ENCODE peak calls at places on chromosome 10, in nine cellular contexts. B is NB4, H is adrenal gland, C is tibial nerve, L is ovary, D is H1, M is uterus, I is heart left ventricle, K is spleen. X is an unnamed sample.

GRCh38 chr10:87973635-87974034 is 110.2 kb downstream of the PTEN start:
- DNase-seq in B (no peak), H (no peak), C (no peak), L (no peak), D (peak; percentile 9), M (no peak), I (no peak), K (no peak), X (no peak)

GRCh38 chr10:128629111-128630096 is 503.2 kb upstream of the MKI67 start:
- DNase-seq in B (no peak), H (no peak), C (no peak), L (no peak), D (no peak), M (no peak), I (peak; percentile 46), K (no peak), X (no peak)

GRCh38 chr10:44752451-44753441 is 158.4 kb upstream of the TMEM72 start:
- DNase-seq in B (no peak), H (no peak), C (no peak), L (no peak), D (no peak), M (peak; percentile 32), I (no peak), K (no peak), X (no peak)

GRCh38 chr10:123103944-123104343 is 31.8 kb upstream of the HMX3 start:
- DNase-seq in B (no peak), H (no peak), C (no peak), L (no peak), D (no peak), M (no peak), I (no peak), K (no peak), X (no peak)

GRCh38 chr10:127117125-127117524 is 79.3 kb downstream of the INSYN2A start:
- DNase-seq in B (peak; percentile 57), H (peak; percentile 68), C (no peak), L (peak; percentile 42), D (peak; percentile 13), M (no peak), I (peak; percentile 55), K (no peak), X (no peak)

GRCh38 chr10:46171661-46172060 is 115.1 kb upstream of the ANTXRL start:
- DNase-seq in B (no peak), H (no peak), C (no peak), L (no peak), D (no peak), M (no peak), I (no peak), K (no peak), X (no peak)

GRCh38 chr10:93461807-93462178 is 20.3 kb downstream of the MYOF start:
- DNase-seq in B (peak; percentile 63), H (no peak), C (no peak), L (no peak), D (no peak), M (peak; percentile 29), I (no peak), K (no peak), X (no peak)

GRCh38 chr10:130635528-130635927 is 499.3 kb downstream of the GLRX3 start:
- DNase-seq in B (no peak), H (no peak), C (no peak), L (no peak), D (no peak), M (no peak), I (no peak), K (no peak), X (no peak)

GRCh38 chr10:994836-995558 is 6.8 kb downstream of the GTPBP4 start:
- DNase-seq in B (no peak), H (peak; percentile 45), C (no peak), L (no peak), D (no peak), M (no peak), I (no peak), K (no peak), X (no peak)

GRCh38 chr10:996031-996430 is 7.8 kb downstream of the GTPBP4 start:
- DNase-seq in B (no peak), H (peak; percentile 29), C (no peak), L (no peak), D (no peak), M (no peak), I (no peak), K (no peak), X (no peak)

GRCh38 chr10:992523-993340 is 4.5 kb downstream of the GTPBP4 start:
- DNase-seq in B (no peak), H (peak; percentile 58), C (no peak), L (no peak), D (no peak), M (no peak), I (no peak), K (no peak), X (no peak)

GRCh38 chr10:997266-998022 is 9.2 kb downstream of the GTPBP4 start:
- DNase-seq in B (no peak), H (peak; percentile 72), C (no peak), L (no peak), D (no peak), M (no peak), I (no peak), K (no peak), X (no peak)

GRCh38 chr10:995559-995926 is 7.3 kb downstream of the GTPBP4 start:
- DNase-seq in B (no peak), H (peak; percentile 38), C (no peak), L (no peak), D (no peak), M (no peak), I (no peak), K (no peak), X (no peak)
- TF ChIP-seq POLR2A in B (no peak), H (no peak), C (no peak), L (no peak), D (no peak), M (no peak), I (no peak), K (no peak), X (no peak)

GRCh38 chr10:80498833-80499671 is 38.6 kb upstream of the SH2D4B start:
- DNase-seq in B (peak; percentile 99), H (peak; percentile 99), C (peak; percentile 93), L (peak; percentile 96), D (no peak), M (peak; percentile 98), I (peak; percentile 97), K (peak; percentile 93), X (peak; percentile 97)

GRCh38 chr10:80493482-80494021 is 39.4 kb downstream of the TSPAN14 start:
- DNase-seq in B (peak; percentile 92), H (peak; percentile 35), C (no peak), L (no peak), D (no peak), M (no peak), I (no peak), K (no peak), X (no peak)

GRCh38 chr10:80498039-80498832 is 39.5 kb upstream of the SH2D4B start:
- DNase-seq in B (peak; percentile 46), H (peak; percentile 41), C (no peak), L (no peak), D (no peak), M (no peak), I (no peak), K (no peak), X (no peak)

GRCh38 chr10:80497187-80498038 is 40.3 kb upstream of the SH2D4B start:
- DNase-seq in B (peak; percentile 80), H (peak; percentile 70), C (no peak), L (peak; percentile 54), D (no peak), M (peak; percentile 69), I (peak; percentile 82), K (peak; percentile 88), X (peak; percentile 67)

DNA sequence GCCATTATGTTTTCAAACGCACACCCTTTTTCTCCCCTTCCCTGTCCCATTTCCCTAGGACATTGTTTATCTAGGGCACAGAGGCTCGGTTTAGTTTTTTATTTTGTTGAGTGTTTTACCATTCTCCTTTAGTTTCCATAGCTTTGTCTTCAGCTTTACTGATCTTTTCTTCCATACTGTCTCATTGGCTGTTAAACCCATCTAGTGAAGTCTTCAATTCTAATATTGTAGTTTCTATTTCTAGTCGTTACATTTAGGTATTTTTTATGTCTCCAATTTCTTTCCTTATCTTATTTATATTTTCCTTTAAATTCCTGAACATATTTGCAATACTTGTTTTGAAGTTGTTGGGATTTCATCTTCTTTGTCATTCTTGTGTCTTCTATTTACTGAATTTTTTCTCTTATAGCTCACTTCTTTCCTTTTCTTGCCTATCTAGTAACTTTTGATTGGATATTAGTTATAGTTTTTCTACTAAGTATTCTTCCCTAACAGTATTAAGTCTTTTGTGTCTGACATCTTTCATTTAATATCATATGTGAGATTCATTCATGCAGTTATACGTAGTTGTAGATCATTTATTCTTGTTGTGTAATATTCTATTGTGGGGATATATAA is 41.0 kb upstream of the SH2D4B start:
- DNase-seq in B (no peak), H (no peak), C (no peak), L (no peak), D (no peak), M (no peak), I (no peak), K (no peak), X (no peak)
- H3K4me3 ChIP-seq in B (no peak overlapping the region), H (no peak overlapping the region), C (no peak overlapping the region), L (no peak overlapping the region), D (no peak overlapping the region), M (no peak overlapping the region), I (no peak overlapping the region), K (no peak overlapping the region), X (no peak overlapping the region)

DNA sequence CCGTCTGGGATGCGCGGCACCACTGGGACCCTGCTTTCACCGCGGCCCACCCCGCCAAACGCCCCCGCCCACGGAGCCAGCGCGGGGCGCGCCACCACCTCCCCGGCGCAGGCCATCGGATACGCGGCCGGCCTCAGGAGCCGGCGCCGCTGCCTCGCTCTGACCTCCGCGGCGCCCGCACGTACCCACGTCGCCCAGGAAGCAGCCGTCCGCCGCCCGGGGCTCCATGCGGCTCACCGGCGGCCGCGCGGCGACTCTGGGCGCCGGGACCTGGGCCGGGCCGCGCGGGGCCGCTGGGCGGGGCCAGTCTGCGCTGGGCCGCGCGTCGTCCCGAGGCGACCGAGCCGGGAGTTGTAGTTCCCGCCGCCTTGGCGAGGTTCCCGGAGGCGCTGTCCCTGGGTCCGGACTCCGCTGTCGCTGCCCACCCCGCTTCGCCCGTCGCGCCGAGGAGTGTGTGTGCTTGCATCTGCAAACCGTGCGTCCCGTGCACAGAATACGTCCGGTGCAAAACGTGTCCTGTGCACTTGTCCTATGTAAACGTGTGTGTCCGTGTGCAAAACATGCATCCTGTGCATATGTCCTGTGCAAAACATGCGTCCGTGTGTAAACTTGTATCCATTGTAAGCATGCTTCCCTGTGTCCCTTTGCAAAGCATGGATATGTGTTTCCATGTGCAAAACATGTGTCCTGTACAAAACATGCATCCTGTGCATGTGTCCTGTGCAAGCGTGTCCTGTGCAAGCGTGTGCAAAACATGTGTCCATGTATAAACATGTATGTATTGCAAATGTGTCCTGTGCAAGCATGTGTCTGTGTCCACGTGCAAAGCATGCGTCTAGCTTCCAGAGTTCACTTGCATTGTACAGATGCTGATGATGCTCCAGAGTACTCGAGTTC is at the start of gene ASB13:
- DNase-seq in B (peak; percentile 73), H (peak; percentile 84), C (no peak), L (peak; percentile 69), D (no peak), M (peak; percentile 52), I (peak; percentile 81), K (peak; percentile 89), X (peak; percentile 94)
- TF ChIP-seq POLR2A in B (peak; percentile 60), H (peak; percentile 70), C (peak; percentile 26), L (peak; percentile 48), D (no peak), M (no peak), I (no peak), K (no peak), X (peak; percentile 63)

DNA sequence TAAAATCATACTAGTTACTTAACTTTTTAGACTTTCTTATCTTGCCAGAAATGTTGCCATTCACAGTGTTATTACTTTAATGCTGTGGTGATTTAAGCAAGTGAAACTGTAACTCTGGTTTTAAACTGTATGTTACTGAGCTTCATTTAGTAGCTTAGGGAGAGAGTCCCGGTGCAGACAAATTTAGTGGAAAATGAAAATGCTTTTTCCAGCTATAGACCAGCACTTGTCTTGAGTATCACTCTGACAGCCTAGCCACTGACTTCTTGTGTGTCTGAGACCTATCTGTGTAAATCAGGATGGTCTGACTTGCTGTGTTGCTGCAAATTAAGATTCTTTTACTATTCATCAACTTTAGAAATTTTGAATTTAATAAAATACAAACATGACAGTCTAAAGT is 200.8 kb downstream of the CACNB2 start:
- DNase-seq in B (no peak), H (no peak), C (no peak), L (no peak), D (no peak), M (no peak), I (no peak), K (no peak), X (no peak)
- H3K4me3 ChIP-seq in B (no peak overlapping the region), H (no peak overlapping the region), C (peak overlapping the region; percentile 19), L (peak overlapping the region; percentile 27), D (no peak overlapping the region), M (peak overlapping the region; percentile 7), I (peak overlapping the region; percentile 55), K (no peak overlapping the region), X (peak overlapping the region; percentile 22)